ENCODE peak calls at places on chromosome 1, in five cellular contexts. K, R, L, Z and C are unnamed samples.

GRCh38 chr1:50822035-50822776 is 137.9 kb downstream of the FAF1 start:
- DNase-seq in K (no peak), R (no peak), L (no peak), Z (no peak), C (no peak)

GRCh38 chr1:30872948-30873263 is 35.7 kb downstream of the SDC3 start:
- DNase-seq in K (no peak), R (no peak), L (no peak), Z (no peak), C (no peak)

GRCh38 chr1:228318823-228319241 is 87.8 kb downstream of the TRIM11 start:
- DNase-seq in K (no peak), R (no peak), L (no peak), Z (no peak), C (no peak)

GRCh38 chr1:52748119-52748518 is 21.9 kb downstream of the ZYG11B start:
- DNase-seq in K (no peak), R (no peak), L (no peak), Z (no peak), C (peak)

GRCh38 chr1:115373305-115373704 is 35.3 kb upstream of the NGF start:
- DNase-seq in K (no peak), R (no peak), L (no peak), Z (no peak), C (no peak)

GRCh38 chr1:6358144-6358624 is 35.4 kb downstream of the ACOT7 start:
- DNase-seq in K (peak), R (no peak), L (no peak), Z (no peak), C (no peak)

GRCh38 chr1:30812093-30812492 is 54.5 kb upstream of the LAPTM5 start:
- DNase-seq in K (no peak), R (no peak), L (no peak), Z (no peak), C (no peak)

GRCh38 chr1:230858236-230858820 is 10.0 kb downstream of the C1orf198 start:
- DNase-seq in K (no peak), R (no peak), L (no peak), Z (no peak), C (no peak)

GRCh38 chr1:12454406-12455391 is 163.3 kb downstream of the DHRS3 start:
- DNase-seq in K (no peak), R (no peak), L (peak), Z (peak), C (no peak)

GRCh38 chr1:93629101-93630059 is 52.3 kb downstream of the BCAR3 start:
- DNase-seq in K (peak), R (peak), L (peak), Z (peak), C (peak)

GRCh38 chr1:224432672-224433040 is 1.9 kb downstream of the WDR26 start:
- DNase-seq in K (peak), R (no peak), L (no peak), Z (no peak), C (peak)

GRCh38 chr1:22787636-22788035 is 77.0 kb downstream of the EPHB2 start:
- DNase-seq in K (no peak), R (no peak), L (no peak), Z (no peak), C (no peak)